ENCODE peak calls at places on chromosomes 5 and 9, in eight cellular contexts. P is cerebellar nuclear complex, D is AG04449, Q is GM06990, W is midbrain, G is GM13976, B is EL, O is T-helper 2 cell. J is an unnamed sample.

GRCh38 chr5:122421379-122422081 is 109.5 kb downstream of the SNCAIP start:
- DNase-seq in P (no peak), D (no peak), O (no peak), W (no peak), Q (peak; percentile 27), B (no peak), G (peak; percentile 39), J (peak; percentile 68)

GRCh38 chr9:86239053-86239770 is 20.2 kb downstream of the C9orf153 start:
- DNase-seq in D (no peak), P (no peak), G (no peak), Q (no peak), O (no peak), W (no peak), B (no peak), J (no peak)

GRCh38 chr5:35478856-35479682 is 138.6 kb upstream of the SPEF2 start:
- DNase-seq in W (no peak), Q (no peak), P (no peak), D (no peak), B (peak; percentile 67), G (peak; percentile 11), O (no peak), J (no peak)

GRCh38 chr9:93205045-93205768 is 21.3 kb downstream of the WNK2 start:
- DNase-seq in G (no peak), O (no peak), B (no peak), W (peak; percentile 38), D (no peak), P (no peak), Q (no peak), J (peak; percentile 80)

GRCh38 chr9:122418016-122418415 is 47.2 kb downstream of the PTGS1 start:
- DNase-seq in Q (no peak), B (no peak), D (no peak), P (no peak), W (no peak), O (no peak), G (no peak), J (no peak)

GRCh38 chr5:119302449-119302848 is 53.4 kb upstream of the TNFAIP8 start:
- DNase-seq in B (no peak), D (no peak), P (no peak), O (no peak), Q (no peak), W (no peak), G (no peak), J (no peak)

GRCh38 chr5:52801329-52801728 is 13.6 kb downstream of the ITGA1 start:
- DNase-seq in W (no peak), G (no peak), B (peak; percentile 51), D (no peak), P (no peak), O (no peak), Q (no peak), J (peak; percentile 56)

GRCh38 chr5:35464757-35465156 is 152.9 kb upstream of the SPEF2 start:
- DNase-seq in G (no peak), D (no peak), B (no peak), Q (no peak), O (no peak), P (no peak), W (no peak), J (no peak)

GRCh38 chr5:102531506-102531905 is 32.7 kb upstream of the SLCO6A1 start:
- DNase-seq in G (no peak), P (no peak), B (no peak), O (no peak), W (no peak), D (no peak), Q (no peak), J (no peak)

GRCh38 chr9:75198436-75198835 is 110.1 kb downstream of the OSTF1 start:
- DNase-seq in O (no peak), W (no peak), D (no peak), G (no peak), P (no peak), B (no peak), Q (no peak), J (peak; percentile 3)

GRCh38 chr9:27655454-27655853 is 82.2 kb upstream of the C9orf72 start:
- DNase-seq in W (no peak), G (no peak), B (no peak), D (no peak), Q (no peak), O (no peak), P (no peak), J (no peak)

GRCh38 chr5:172700686-172701324 is 59.7 kb downstream of the NEURL1B start:
- DNase-seq in Q (no peak), B (no peak), G (no peak), W (no peak), D (no peak), P (no peak), O (no peak), J (peak; percentile 78)

GRCh38 chr9:36575411-36575882 is 2.8 kb downstream of the MELK start:
- DNase-seq in D (no peak), B (peak; percentile 67), Q (no peak), O (no peak), G (no peak), W (no peak), P (no peak), J (no peak)

GRCh38 chr9:6876195-6876594 is 118.4 kb downstream of the KDM4C start:
- DNase-seq in D (no peak), G (no peak), O (no peak), B (no peak), Q (no peak), W (no peak), P (no peak), J (no peak)

J was measured in NCI-H69.